ENCODE peak calls at places on chromosomes 12 and 14, in seven cellular contexts. P, K, M, X, N, A and J are unnamed samples.

GRCh38 chr14:75294649-75295033 is 16.0 kb downstream of the FOS start:
- DNase-seq in N (no peak), M (no peak), X (no peak), K (no peak), P (no peak), A (peak; percentile 66), J (peak; percentile 23)

GRCh38 chr14:69845787-69846186 is 33.4 kb upstream of the SMOC1 start:
- DNase-seq in K (no peak), P (no peak), N (no peak), X (peak; percentile 76), A (no peak), M (no peak), J (no peak)

GRCh38 chr12:114884535-114884934 is 200.6 kb upstream of the TBX3 start:
- DNase-seq in A (no peak), N (no peak), M (no peak), P (no peak), X (no peak), K (no peak), J (no peak)

GRCh38 chr12:118103231-118103600 is 595 bp downstream of the VSIG10 start:
- DNase-seq in A (no peak), K (no peak), M (no peak), X (no peak), N (no peak), P (no peak), J (no peak)

GRCh38 chr14:97994020-97994531 is 1196.9 kb downstream of the VRK1 start:
- DNase-seq in M (no peak), P (no peak), A (no peak), X (no peak), K (no peak), N (no peak), J (no peak)

GRCh38 chr12:74021937-74022336 is 515.7 kb upstream of the ATXN7L3B start:
- DNase-seq in N (no peak), P (peak; percentile 45), A (peak; percentile 36), K (peak; percentile 63), M (no peak), X (peak; percentile 50), J (no peak)

GRCh38 chr14:31877333-31877798 is 199.7 kb upstream of the ARHGAP5 start:
- DNase-seq in X (no peak), A (no peak), K (no peak), M (no peak), N (no peak), P (no peak), J (no peak)

GRCh38 chr14:67819563-67820411 is at the start of gene RAD51B:
- DNase-seq in A (peak; percentile 82), P (peak; percentile 92), M (peak; percentile 57), N (peak; percentile 77), K (no peak), X (peak; percentile 76), J (peak; percentile 35)

GRCh38 chr14:68692916-68693771 is 99.7 kb downstream of the ZFP36L1 start:
- DNase-seq in X (no peak), N (no peak), A (no peak), K (no peak), M (no peak), P (no peak), J (no peak)

GRCh38 chr12:105445261-105446015 is 114.9 kb downstream of the C12orf75 start:
- DNase-seq in X (peak; percentile 5), N (no peak), M (no peak), A (no peak), K (no peak), P (no peak), J (no peak)

GRCh38 chr12:75943730-75944096 is 87.9 kb downstream of the PHLDA1 start:
- DNase-seq in P (no peak), K (no peak), N (no peak), X (peak; percentile 74), A (no peak), M (no peak), J (no peak)

GRCh38 chr14:102418169-102418852 is 55.6 kb downstream of the TECPR2 start:
- DNase-seq in K (no peak), P (no peak), A (no peak), M (no peak), X (no peak), N (no peak), J (no peak)

GRCh38 chr12:82440885-82441284 is 82.6 kb downstream of the METTL25 start:
- DNase-seq in X (no peak), K (no peak), N (no peak), A (no peak), M (no peak), P (no peak), J (no peak)

GRCh38 chr14:68645371-68645770 is 147.5 kb downstream of the ZFP36L1 start:
- DNase-seq in N (no peak), P (no peak), A (no peak), K (no peak), M (no peak), X (no peak), J (no peak)

GRCh38 chr12:92478692-92479091 is 224.1 kb upstream of the PLEKHG7 start:
- DNase-seq in X (no peak), M (no peak), P (no peak), K (no peak), A (no peak), N (no peak), J (no peak)

GRCh38 chr14:58171090-58171489 is 19.1 kb upstream of the ARMH4 start:
- DNase-seq in A (peak; percentile 70), N (peak; percentile 42), P (peak; percentile 96), X (peak; percentile 79), M (peak; percentile 26), K (peak; percentile 83), J (no peak)
- TF ChIP-seq TAF1 in A (no peak), N (no peak), P (no peak), X (no peak), M (no peak), K (peak; percentile 43), J (no peak)

DNA sequence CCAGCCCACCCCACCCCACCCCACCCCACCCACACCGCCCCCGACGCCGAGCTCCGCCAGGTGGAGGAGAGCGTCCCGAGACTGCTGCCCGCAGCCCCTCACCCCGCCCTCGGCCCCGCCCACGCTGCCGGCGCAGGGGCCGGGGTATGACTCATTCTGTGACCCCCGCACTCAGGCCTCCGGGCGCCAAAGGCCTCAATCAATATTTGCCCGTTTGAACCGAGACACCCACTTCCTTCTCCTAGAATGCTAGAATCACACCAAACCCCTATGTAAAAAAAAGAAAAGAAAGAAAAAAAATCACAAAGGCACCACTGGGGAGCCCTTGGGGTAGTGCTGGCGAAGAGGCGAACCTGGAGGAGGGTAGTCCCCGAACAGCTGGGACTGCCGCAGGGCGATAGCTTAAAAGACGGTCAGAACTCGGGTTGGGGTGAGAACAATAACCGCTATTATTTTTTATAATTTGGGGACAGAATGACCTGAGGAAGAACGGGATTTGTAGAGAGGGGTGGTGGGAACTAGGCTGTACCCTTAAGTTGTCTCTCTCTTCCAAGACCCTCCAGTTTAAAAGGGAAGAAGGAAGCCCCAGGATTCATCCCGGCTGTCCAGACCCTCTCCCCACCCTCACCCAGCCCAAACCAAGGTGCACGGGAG is 894 bp downstream of the KRT8 start:
- DNase-seq in P (peak; percentile 91), M (peak; percentile 49), X (peak; percentile 87), A (peak; percentile 42), N (peak; percentile 30), K (no peak), J (peak; percentile 72)
- TF ChIP-seq TAF1 in P (peak; percentile 66), M (no peak), X (peak; percentile 22), A (no peak), N (no peak), K (no peak), J (no peak)

DNA sequence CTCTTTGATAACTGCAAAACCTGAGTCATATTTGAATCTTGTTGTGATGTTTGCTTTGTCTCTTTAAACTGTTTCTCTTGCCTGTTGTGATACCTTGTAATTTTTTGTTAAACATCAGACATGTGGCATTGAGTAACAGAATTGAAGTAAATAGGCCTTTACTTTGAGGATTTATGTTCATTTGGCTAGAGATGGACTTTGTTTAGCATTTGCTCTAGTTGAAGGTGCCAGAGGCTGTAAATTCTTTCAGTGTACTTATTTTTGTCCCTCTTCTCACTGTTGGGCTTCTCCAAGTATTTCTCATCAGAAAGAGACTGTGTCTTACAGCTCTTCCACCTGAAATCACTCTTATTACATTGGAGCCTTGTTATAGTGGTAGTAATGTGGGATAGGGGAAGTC is 175.8 kb downstream of the LRFN5 start:
- DNase-seq in P (no peak), X (no peak), M (no peak), A (no peak), K (no peak), N (no peak), J (no peak)
- TF ChIP-seq TAF1 in P (no peak), X (no peak), M (no peak), A (no peak), K (no peak), N (no peak), J (no peak)

GRCh38 chr12:111413442-111414086 is 7.8 kb downstream of the SH2B3 start:
- DNase-seq in N (no peak), M (no peak), P (no peak), X (no peak), A (no peak), K (no peak), J (no peak)
- TF ChIP-seq TAF1 in N (no peak), M (no peak), P (no peak), X (no peak), A (no peak), K (no peak), J (no peak)

DNA sequence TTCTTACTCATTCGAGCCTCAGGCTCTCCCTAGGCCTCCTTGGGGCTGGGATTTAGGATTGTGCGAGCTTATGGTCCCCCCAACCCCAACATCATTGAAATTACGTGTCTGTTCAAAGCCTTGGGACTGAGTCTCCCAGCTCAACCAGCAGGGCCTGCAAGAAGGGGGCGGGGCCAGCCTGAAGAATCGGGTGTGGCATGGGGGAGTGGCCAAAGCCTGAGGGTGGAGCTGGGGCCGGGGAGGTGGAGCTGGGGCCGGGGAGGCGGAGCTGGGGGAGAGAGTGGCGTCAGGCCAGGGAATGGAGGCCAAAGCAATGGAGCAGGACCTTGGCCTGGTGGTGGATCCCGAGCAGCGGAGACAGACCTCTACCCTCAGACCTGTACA is 24.3 kb upstream of the HSPB8 start:
- DNase-seq in M (no peak), K (peak; percentile 77), A (peak; percentile 42), N (no peak), P (peak; percentile 74), X (no peak), J (no peak)
- TF ChIP-seq TAF1 in M (no peak), K (peak; percentile 68), A (no peak), N (no peak), P (no peak), X (no peak), J (no peak)

GRCh38 chr14:39366460-39367386 is 65.5 kb downstream of the FBXO33 start:
- DNase-seq in A (no peak), M (no peak), K (no peak), P (no peak), N (no peak), X (no peak), J (no peak)

GRCh38 chr14:39368261-39368959 is 63.8 kb downstream of the FBXO33 start:
- DNase-seq in K (peak; percentile 47), N (no peak), X (peak; percentile 88), M (no peak), P (peak; percentile 16), A (peak; percentile 38), J (peak; percentile 21)

GRCh38 chr14:39365354-39365753 is 66.9 kb downstream of the FBXO33 start:
- DNase-seq in X (no peak), N (no peak), K (no peak), M (no peak), P (no peak), A (no peak), J (no peak)

GRCh38 chr14:39369029-39369428 is 63.2 kb downstream of the FBXO33 start:
- DNase-seq in P (no peak), K (no peak), X (no peak), M (no peak), A (no peak), N (no peak), J (no peak)

GRCh38 chr14:39367387-39367751 is 64.9 kb downstream of the FBXO33 start:
- DNase-seq in X (no peak), A (no peak), P (no peak), N (no peak), K (peak; percentile 23), M (no peak), J (no peak)
- TF ChIP-seq TAF1 in X (no peak), A (no peak), P (no peak), N (no peak), K (no peak), M (no peak), J (no peak)